ENCODE peak calls at places on chromosomes 2 and 18, in eight cellular contexts. K, N, A, B, P, L, Z and Y are unnamed samples.

GRCh38 chr2:162833345-162833744 is 5.2 kb downstream of the KCNH7 start:
- DNase-seq in N (no peak), A (no peak), L (no peak), P (no peak), K (no peak), B (no peak), Z (no peak), Y (no peak)

GRCh38 chr18:75471850-75472249 is 44.3 kb upstream of the SMIM21 start:
- DNase-seq in L (no peak), Z (no peak), N (no peak), B (no peak), A (no peak), K (no peak), P (no peak), Y (no peak)

GRCh38 chr2:167925775-167926174 is 321.6 kb downstream of the STK39 start:
- DNase-seq in P (no peak), A (no peak), L (no peak), Z (no peak), B (no peak), K (no peak), N (no peak), Y (peak)

GRCh38 chr18:79525556-79526467 is 130.1 kb downstream of the NFATC1 start:
- DNase-seq in A (no peak), P (no peak), L (no peak), K (peak), B (no peak), N (no peak), Z (no peak), Y (no peak)

GRCh38 chr2:43824512-43824911 is 14.1 kb downstream of the ABCG5 start:
- DNase-seq in P (no peak), K (no peak), Z (no peak), A (no peak), L (no peak), B (no peak), N (no peak), Y (no peak)

GRCh38 chr2:28150211-28150879 is 242.3 kb upstream of the FOSL2 start:
- DNase-seq in K (no peak), N (no peak), P (no peak), A (no peak), B (no peak), L (no peak), Z (no peak), Y (no peak)

GRCh38 chr2:144041612-144042011 is 478.3 kb downstream of the ZEB2 start:
- DNase-seq in Z (no peak), B (no peak), N (no peak), L (no peak), P (no peak), K (no peak), A (no peak), Y (no peak)

GRCh38 chr2:128396500-128396891 is 77.8 kb upstream of the HS6ST1 start:
- DNase-seq in L (no peak), B (no peak), P (peak), K (no peak), Z (no peak), N (no peak), A (no peak), Y (no peak)

GRCh38 chr18:22194151-22194598 is 24.8 kb downstream of the GATA6 start:
- DNase-seq in L (no peak), P (no peak), Z (no peak), B (no peak), K (no peak), A (no peak), N (no peak), Y (no peak)

GRCh38 chr18:61502472-61502871 is 169.2 kb downstream of the CDH20 start:
- DNase-seq in A (peak), N (no peak), B (peak), Z (no peak), K (peak), L (peak), P (peak), Y (peak)

GRCh38 chr2:148642891-148643416 is 1.6 kb upstream of the EPC2 start:
- DNase-seq in N (no peak), P (no peak), K (no peak), A (peak), L (no peak), Z (peak), B (no peak), Y (no peak)

GRCh38 chr2:21033237-21034155 is 10.4 kb downstream of the APOB start:
- DNase-seq in N (no peak), A (no peak), P (no peak), K (no peak), B (no peak), L (no peak), Z (no peak), Y (no peak)

GRCh38 chr2:46568212-46569009 is 89.0 kb downstream of the TMEM247 start:
- DNase-seq in A (no peak), P (no peak), K (no peak), N (no peak), L (no peak), Z (no peak), B (no peak), Y (peak)

GRCh38 chr2:66189598-66189997 is 245.3 kb upstream of the MEIS1 start:
- DNase-seq in L (no peak), B (no peak), A (no peak), N (no peak), P (no peak), Z (no peak), K (peak), Y (no peak)

GRCh38 chr18:6885992-6886823 is 156.7 kb downstream of the ARHGAP28 start:
- DNase-seq in K (peak), P (peak), L (peak), Z (peak), B (no peak), A (no peak), N (no peak), Y (peak)

GRCh38 chr2:241062342-241063092 is 39.6 kb downstream of the MTERF4 start:
- DNase-seq in A (no peak), B (no peak), Z (peak), P (no peak), K (no peak), L (no peak), N (no peak), Y (no peak)

GRCh38 chr2:201157694-201158093 is 25.2 kb upstream of the CASP10 start:
- DNase-seq in B (peak), K (no peak), P (no peak), Z (no peak), A (no peak), N (no peak), L (peak), Y (peak)

GRCh38 chr2:121386707-121387106 is 101.7 kb upstream of the TFCP2L1 start:
- DNase-seq in Z (no peak), L (no peak), P (no peak), N (no peak), A (no peak), B (no peak), K (peak), Y (no peak)

GRCh38 chr18:79516441-79516931 is 120.8 kb downstream of the NFATC1 start:
- DNase-seq in L (no peak), P (no peak), Z (no peak), N (no peak), A (no peak), B (no peak), K (no peak), Y (no peak)

GRCh38 chr2:112257575-112257974 is 2.7 kb upstream of the ZC3H8 start:
- DNase-seq in K (peak), Z (no peak), N (no peak), L (no peak), B (no peak), P (no peak), A (no peak), Y (peak)